ENCODE peak calls at places on chromosomes 1 and 21, in four cellular contexts. J is GM23338, R is GM23248, T is endothelial cell of umbilical vein. F is an unnamed sample. For H3K4me1, the result is how much of the 10 kb centered on the place peaks cover.

GRCh38 chr1:173164178-173164577 is 43.0 kb downstream of the TNFSF4 start:
- DNase-seq in T (no peak), R (no peak), J (peak), F (no peak)

GRCh38 chr1:4140241-4140640 is 240.2 kb upstream of the C1orf174 start:
- DNase-seq in R (no peak), T (no peak), J (no peak), F (no peak)

GRCh38 chr1:42423621-42424200 is 32.1 kb downstream of the ZMYND12 start:
- DNase-seq in T (no peak), J (no peak), R (peak), F (no peak)

GRCh38 chr1:223717123-223717522 is 4.8 kb downstream of the CAPN2 start:
- DNase-seq in T (no peak), J (no peak), R (no peak), F (no peak)

GRCh38 chr1:226948051-226948450 is 8.0 kb downstream of the COQ8A start:
- DNase-seq in R (no peak), T (no peak), J (no peak), F (no peak)

GRCh38 chr21:33089439-33089838 is 19.5 kb downstream of the OLIG1 start:
- DNase-seq in R (no peak), T (no peak), J (no peak), F (no peak)

GRCh38 chr1:204726478-204726877 is 40.9 kb upstream of the LRRN2 start:
- DNase-seq in T (peak), J (no peak), R (peak), F (no peak)

GRCh38 chr1:916173-917075 is 7.3 kb upstream of the SAMD11 start:
- DNase-seq in J (no peak), R (peak), T (no peak), F (peak)

GRCh38 chr1:204623365-204623893 is 62.1 kb downstream of the LRRN2 start:
- DNase-seq in J (no peak), R (peak), T (peak), F (no peak)

GRCh38 chr1:41108696-41109284 is 87.3 kb upstream of the SLFNL1 start:
- DNase-seq in T (no peak), R (peak), J (no peak), F (no peak)

GRCh38 chr1:15151377-15151806 is 2.2 kb upstream of the TMEM51 start:
- DNase-seq in T (no peak), R (no peak), J (no peak), F (no peak)

GRCh38 chr1:41431490-41432350 is 52.8 kb downstream of the EDN2 start:
- DNase-seq in R (no peak), J (no peak), T (peak), F (no peak)

GRCh38 chr1:43706598-43707190 is 642 bp upstream of the ST3GAL3 start:
- DNase-seq in R (peak), J (peak), T (peak), F (peak)

GRCh38 chr1:236142358-236143103 is at the start of gene GPR137B:
- DNase-seq in R (peak), T (peak), J (peak), F (peak)

GRCh38 chr1:22738522-22738921 is 27.9 kb downstream of the EPHB2 start:
- DNase-seq in J (no peak), R (peak), T (peak), F (no peak)

GRCh38 chr1:153790282-153790995 is 15.2 kb downstream of the SLC27A3 start:
- DNase-seq in T (peak), J (no peak), R (peak), F (no peak)

GRCh38 chr1:152533327-152533938 is 19.2 kb downstream of the CRCT1 start:
- DNase-seq in J (peak), T (peak), R (peak), F (peak)

GRCh38 chr21:42671778-42672593 is 18.6 kb downstream of the PDE9A start:
- DNase-seq in T (no peak), J (no peak), R (no peak), F (no peak)

GRCh38 chr1:162690672-162691434 is 58.6 kb downstream of the DDR2 start:
- DNase-seq in T (peak), J (peak), R (peak), F (peak)

GRCh38 chr1:147084273-147085096 is 87.8 kb downstream of the PRKAB2 start:
- DNase-seq in J (peak), T (peak), R (peak), F (peak)

GRCh38 chr1:16189003-16189402 is 23.4 kb downstream of the ARHGEF19 start:
- DNase-seq in R (peak), T (no peak), J (no peak), F (no peak)

GRCh38 chr1:89670711-89671110 is 37.8 kb downstream of the LRRC8C start:
- DNase-seq in J (no peak), T (no peak), R (no peak), F (no peak)

GRCh38 chr1:15384301-15384901 is 25.3 kb upstream of the EFHD2 start:
- DNase-seq in R (no peak), J (peak), T (no peak), F (peak)

GRCh38 chr1:209686319-209686718 is 11.1 kb downstream of the G0S2 start:
- DNase-seq in R (no peak), T (no peak), J (no peak), F (no peak)

GRCh38 chr1:185442065-185442464 is 125.0 kb upstream of the IVNS1ABP start:
- DNase-seq in T (no peak), J (no peak), R (peak), F (no peak)

GRCh38 chr1:239884776-239885175 is 206.9 kb upstream of the FMN2 start:
- DNase-seq in R (no peak), J (no peak), T (no peak), F (no peak)

GRCh38 chr1:33880298-33880697 is 16.4 kb downstream of the HMGB4 start:
- DNase-seq in R (peak), J (no peak), T (no peak), F (no peak)

GRCh38 chr1:36349839-36350238 is 26.4 kb upstream of the EVA1B start:
- DNase-seq in R (peak), J (no peak), T (no peak), F (no peak)

GRCh38 chr1:55877440-55878232 is 662.5 kb upstream of the USP24 start:
- DNase-seq in R (no peak), J (no peak), T (no peak), F (no peak)

DNA sequence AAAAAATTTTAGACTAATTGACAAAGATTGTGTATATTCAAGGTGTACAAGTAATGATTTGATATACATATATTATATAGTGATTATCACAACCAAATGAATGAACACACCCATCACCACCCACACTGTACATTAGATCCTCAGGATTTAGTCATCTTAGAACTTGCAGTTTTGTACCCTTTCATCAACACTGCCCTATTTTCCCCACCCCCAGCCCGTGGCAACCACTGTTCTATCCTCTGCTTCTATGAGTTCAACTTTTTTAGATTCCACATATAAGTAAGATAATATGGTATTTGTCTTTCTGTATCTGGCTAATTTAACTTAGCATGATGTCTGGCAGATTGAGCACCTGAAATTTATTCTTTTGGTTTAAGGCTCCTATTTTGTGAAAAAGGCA is 173.6 kb downstream of the IER5 start:
- DNase-seq in J (no peak), R (no peak), T (no peak), F (no peak)
- TF ChIP-seq EZH2 in J (no peak), R (no peak), T (no peak), F (no peak)

GRCh38 chr1:63198921-63199530 is 123.3 kb upstream of the FOXD3 start:
- DNase-seq in T (no peak), R (no peak), J (peak), F (peak)
- H3K4me3 ChIP-seq in T (no peak), R (no peak), J (peak), F (no peak)

DNA sequence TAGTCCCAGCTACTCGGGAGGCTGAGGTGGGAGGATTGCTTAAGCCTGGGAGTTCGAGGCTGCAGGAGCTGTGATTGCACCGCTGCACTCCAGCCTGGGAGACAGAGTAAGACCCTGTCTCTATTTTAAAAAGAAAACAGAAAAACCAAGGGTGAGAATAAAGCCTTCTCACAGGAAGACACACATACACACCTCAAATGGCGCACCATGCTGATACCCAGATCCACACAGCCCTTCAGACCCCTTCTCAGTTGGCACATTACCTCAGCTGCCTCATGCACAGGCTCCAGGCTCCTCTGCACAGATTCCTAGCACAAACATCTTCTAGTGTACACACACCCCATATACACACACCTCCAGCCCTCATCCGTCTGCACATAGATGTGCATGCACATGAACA is 7.9 kb downstream of the FGR start:
- DNase-seq in J (no peak), R (no peak), T (no peak), F (no peak)
- H3K4me1 ChIP-seq in J (under half), R (under half), T (under half), F (under half)

DNA sequence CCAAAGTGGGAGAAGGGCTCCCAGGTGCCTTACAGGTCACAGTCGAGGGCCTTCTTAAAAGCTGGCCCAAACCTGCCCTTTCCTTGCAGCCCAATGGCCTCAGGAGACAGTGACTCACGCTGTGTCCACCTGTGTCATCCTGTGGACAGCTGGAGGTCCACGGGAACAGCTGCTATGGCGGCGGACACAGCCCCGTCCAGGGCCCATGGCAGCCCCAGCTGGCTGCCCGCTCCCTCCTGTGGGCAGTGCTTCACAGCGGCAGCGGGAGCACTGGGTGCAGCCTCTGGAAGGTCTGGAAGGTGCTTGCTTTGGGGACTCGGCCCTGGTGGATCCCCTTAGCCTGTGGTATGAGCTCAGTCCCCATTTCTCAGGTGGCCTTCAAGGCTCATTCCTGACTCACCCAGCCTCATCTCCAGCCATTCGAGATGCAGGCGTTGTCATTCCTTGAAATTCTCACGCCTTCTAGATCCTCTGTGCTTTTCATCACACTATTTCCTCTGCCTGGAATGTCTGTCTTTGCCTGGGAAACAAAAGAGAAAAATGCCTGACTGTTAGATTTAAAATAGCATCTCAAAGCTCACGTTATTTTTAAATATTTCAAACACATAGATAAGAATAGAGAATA is 86.8 kb downstream of the KIF26B start:
- DNase-seq in J (no peak), T (no peak), R (no peak), F (no peak)
- TF ChIP-seq EZH2 in J (no peak), T (no peak), R (no peak), F (no peak)

GRCh38 chr1:8677782-8678181 is 139.7 kb downstream of the RERE start:
- DNase-seq in R (no peak), J (no peak), T (no peak), F (no peak)
- H3K4me3 ChIP-seq in R (no peak), J (no peak), T (no peak), F (no peak)

GRCh38 chr1:8870118-8870517 is 8.4 kb downstream of the ENO1 start:
- DNase-seq in J (no peak), T (no peak), R (peak), F (no peak)
- H3K4me1 ChIP-seq in J (under half), T (under half), R (half or more), F (under half)

GRCh38 chr1:217137210-217137871 is 414.1 kb upstream of the ESRRG start:
- DNase-seq in T (no peak), R (no peak), J (peak), F (no peak)
- TF ChIP-seq EZH2 in T (no peak), R (peak), J (peak), F (peak)

DNA sequence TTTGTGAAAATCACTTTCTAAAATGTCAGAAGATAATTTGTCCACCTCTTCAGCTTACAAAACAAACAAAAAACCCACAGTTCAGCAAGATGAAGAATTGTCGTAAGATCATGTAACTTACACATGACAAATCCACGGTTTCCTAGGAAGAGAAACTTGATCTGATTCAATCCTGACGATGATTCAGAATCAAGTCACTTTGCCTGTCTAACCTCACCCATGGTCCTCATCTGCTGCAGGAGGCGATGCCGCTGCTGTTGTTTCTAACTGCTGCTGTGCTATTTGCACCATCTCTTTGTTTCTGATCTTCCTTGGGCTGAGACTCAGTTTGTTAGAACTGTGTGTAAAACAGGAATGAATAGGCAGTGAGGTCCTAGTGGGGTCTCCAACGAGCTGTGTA is 10.1 kb downstream of the NTRK1 start:
- DNase-seq in T (no peak), R (peak), J (no peak), F (no peak)
- H3K4me3 ChIP-seq in T (no peak), R (peak), J (no peak), F (no peak)